ENCODE peak calls at places on chromosomes 1 and 21, in ten cellular contexts. T, Y, F, G, Z, K, N, R, O and P are unnamed samples.

GRCh38 chr1:183331095-183331742 is 87.0 kb downstream of the NMNAT2 start:
- DNase-seq in T (no peak), Y (no peak), F (no peak), G (no peak), Z (peak), K (no peak), N (no peak), R (no peak), O (no peak), P (no peak)

GRCh38 chr1:246506440-246506784 is 667 bp downstream of the SMYD3 start:
- DNase-seq in T (peak), Y (no peak), F (no peak), G (no peak), Z (no peak), K (no peak), N (peak), R (no peak), O (no peak), P (no peak)

GRCh38 chr1:145985502-145986439 is 10.6 kb downstream of the TXNIP start:
- DNase-seq in T (peak), Y (no peak), F (no peak), G (peak), Z (no peak), K (no peak), N (peak), R (peak), O (no peak), P (no peak)

GRCh38 chr1:159953866-159954515 is at the start of gene SLAMF9:
- DNase-seq in T (no peak), Y (no peak), F (no peak), G (peak), Z (no peak), K (no peak), N (no peak), R (peak), O (no peak), P (no peak)

GRCh38 chr1:173866462-173866861 is 1.3 kb downstream of the GAS5 start:
- DNase-seq in T (no peak), Y (no peak), F (no peak), G (no peak), Z (no peak), K (no peak), N (peak), R (no peak), O (no peak), P (no peak)

GRCh38 chr1:61606448-61607312 is 118.3 kb downstream of the TM2D1 start:
- DNase-seq in T (peak), Y (no peak), F (peak), G (peak), Z (no peak), K (no peak), N (no peak), R (no peak), O (no peak), P (no peak)

GRCh38 chr1:30919025-30919881 is 10.7 kb upstream of the SDC3 start:
- DNase-seq in T (peak), Y (no peak), F (no peak), G (peak), Z (no peak), K (no peak), N (peak), R (peak), O (no peak), P (peak)

GRCh38 chr1:15703562-15703961 is 19.4 kb downstream of the PLEKHM2 start:
- DNase-seq in T (peak), Y (no peak), F (peak), G (peak), Z (peak), K (peak), N (no peak), R (peak), O (no peak), P (peak)

GRCh38 chr21:37447288-37447936 is 80.8 kb downstream of the DYRK1A start:
- DNase-seq in T (no peak), Y (no peak), F (no peak), G (no peak), Z (no peak), K (no peak), N (no peak), R (no peak), O (no peak), P (no peak)

GRCh38 chr1:205805082-205805711 is 7.8 kb downstream of the SLC41A1 start:
- DNase-seq in T (no peak), Y (no peak), F (peak), G (no peak), Z (no peak), K (no peak), N (peak), R (no peak), O (no peak), P (no peak)

GRCh38 chr1:32766328-32766972 is 50.7 kb downstream of the YARS1 start:
- DNase-seq in T (no peak), Y (no peak), F (no peak), G (no peak), Z (no peak), K (no peak), N (no peak), R (no peak), O (no peak), P (no peak)

GRCh38 chr1:173206816-173207595 is at the start of gene TNFSF4:
- DNase-seq in T (peak), Y (no peak), F (no peak), G (no peak), Z (no peak), K (no peak), N (peak), R (peak), O (no peak), P (no peak)

GRCh38 chr1:150999051-150999674 is 7.5 kb downstream of the MINDY1 start:
- DNase-seq in T (no peak), Y (no peak), F (no peak), G (peak), Z (no peak), K (no peak), N (no peak), R (peak), O (no peak), P (peak)

GRCh38 chr1:24793762-24794161 is 48.5 kb downstream of the CLIC4 start:
- DNase-seq in T (no peak), Y (no peak), F (no peak), G (peak), Z (peak), K (peak), N (no peak), R (peak), O (no peak), P (no peak)

GRCh38 chr1:35619237-35620121 is 21.8 kb downstream of the PSMB2 start:
- DNase-seq in T (no peak), Y (no peak), F (no peak), G (no peak), Z (no peak), K (no peak), N (no peak), R (no peak), O (no peak), P (no peak)

GRCh38 chr1:3819626-3820245 is 23.4 kb upstream of the LRRC47 start:
- DNase-seq in T (no peak), Y (no peak), F (peak), G (no peak), Z (no peak), K (no peak), N (no peak), R (no peak), O (no peak), P (no peak)

GRCh38 chr1:71222668-71223067 is 141.8 kb upstream of the ZRANB2 start:
- DNase-seq in T (no peak), Y (no peak), F (no peak), G (peak), Z (no peak), K (no peak), N (peak), R (no peak), O (no peak), P (peak)

GRCh38 chr21:32360401-32360981 is 32.3 kb downstream of the URB1 start:
- DNase-seq in T (peak), Y (no peak), F (no peak), G (no peak), Z (no peak), K (no peak), N (no peak), R (no peak), O (no peak), P (no peak)

GRCh38 chr1:248787430-248787829 is 31.9 kb upstream of the LYPD8 start:
- DNase-seq in T (no peak), Y (no peak), F (no peak), G (no peak), Z (no peak), K (no peak), N (no peak), R (no peak), O (no peak), P (no peak)

GRCh38 chr1:10651793-10652192 is 144.7 kb downstream of the CASZ1 start:
- DNase-seq in T (no peak), Y (no peak), F (no peak), G (no peak), Z (no peak), K (no peak), N (no peak), R (no peak), O (no peak), P (no peak)

GRCh38 chr1:198174297-198174696 is 17.5 kb downstream of the NEK7 start:
- DNase-seq in T (no peak), Y (no peak), F (no peak), G (peak), Z (no peak), K (no peak), N (no peak), R (peak), O (no peak), P (no peak)

GRCh38 chr1:89287182-89288050 is 14.8 kb upstream of the GBP5 start:
- DNase-seq in T (no peak), Y (no peak), F (no peak), G (no peak), Z (no peak), K (no peak), N (no peak), R (no peak), O (no peak), P (no peak)

GRCh38 chr1:79042117-79042516 is 35.6 kb upstream of the ADGRL4 start:
- DNase-seq in T (no peak), Y (no peak), F (no peak), G (peak), Z (peak), K (no peak), N (no peak), R (peak), O (no peak), P (peak)

GRCh38 chr1:57319165-57319564 is 104.7 kb downstream of the DAB1 start:
- DNase-seq in T (no peak), Y (no peak), F (no peak), G (peak), Z (no peak), K (peak), N (no peak), R (peak), O (no peak), P (no peak)

GRCh38 chr1:173779946-173780345 is 44.5 kb upstream of the DARS2 start:
- DNase-seq in T (no peak), Y (no peak), F (no peak), G (no peak), Z (no peak), K (no peak), N (no peak), R (no peak), O (no peak), P (no peak)

GRCh38 chr21:33199516-33200217 is 30.1 kb upstream of the IFNAR2 start:
- DNase-seq in T (peak), Y (peak), F (no peak), G (peak), Z (peak), K (peak), N (peak), R (peak), O (peak), P (peak)